ENCODE peak calls at places on chromosomes 16 and 17, in ten cellular contexts. J is endothelial cell of umbilical vein, A is heart left ventricle, S is IMR-90, M is Peyer's patch, Z is prostate gland, H is left lung, D is spleen, X is left ventricle myocardium inferior, B is body of pancreas. W is an unnamed sample. For H3K4me1, the result is how much of the 10 kb centered on the place peaks cover.

GRCh38 chr16:72221216-72221995 is 49.5 kb upstream of the PMFBP1 start:
- DNase-seq in M (no peak), J (no peak), D (no peak), A (no peak), S (no peak), H (no peak), X (no peak), B (no peak), Z (no peak), W (no peak)

GRCh38 chr16:54588026-54588425 is 301.4 kb upstream of the IRX3 start:
- DNase-seq in B (no peak), Z (no peak), X (no peak), A (no peak), D (no peak), M (no peak), S (no peak), J (no peak), H (no peak), W (no peak)

GRCh38 chr16:56343661-56344517 is 81.5 kb downstream of the AMFR start:
- DNase-seq in A (peak), X (no peak), J (no peak), Z (no peak), S (no peak), B (no peak), M (no peak), H (peak), D (no peak), W (no peak)

GRCh38 chr16:5022521-5022920 is 11.2 kb downstream of the NAGPA start:
- DNase-seq in Z (no peak), X (no peak), J (no peak), A (no peak), D (no peak), S (no peak), H (no peak), B (peak), M (no peak), W (no peak)

GRCh38 chr17:18910326-18910725 is 41.6 kb upstream of the SLC5A10 start:
- DNase-seq in D (no peak), M (no peak), J (no peak), X (no peak), H (no peak), A (no peak), S (no peak), Z (no peak), B (no peak), W (no peak)

GRCh38 chr17:77424585-77425344 is 284.0 kb downstream of the SEC14L1 start:
- DNase-seq in M (peak), S (peak), B (peak), H (peak), D (peak), A (peak), Z (no peak), J (peak), X (peak), W (peak)

GRCh38 chr16:57485091-57485915 is 990 bp downstream of the DOK4 start:
- DNase-seq in H (peak), D (peak), M (no peak), A (no peak), S (no peak), J (no peak), X (no peak), B (peak), Z (no peak), W (peak)

GRCh38 chr16:21989141-21989540 is 11.8 kb downstream of the PDZD9 start:
- DNase-seq in D (no peak), H (no peak), Z (no peak), M (no peak), J (no peak), A (no peak), X (no peak), S (peak), B (no peak), W (no peak)

GRCh38 chr16:87201052-87201451 is 116.1 kb downstream of the C16orf95 start:
- DNase-seq in J (peak), M (no peak), X (peak), B (peak), D (no peak), Z (no peak), S (peak), H (no peak), A (no peak), W (no peak)

GRCh38 chr16:26963109-26963508 is 103.6 kb upstream of the C16orf82 start:
- DNase-seq in A (no peak), D (no peak), M (no peak), H (no peak), X (no peak), B (no peak), Z (no peak), J (no peak), S (peak), W (no peak)

GRCh38 chr17:82926081-82926480 is 86.3 kb upstream of the ZNF750 start:
- DNase-seq in B (no peak), A (peak), J (no peak), X (no peak), Z (no peak), H (peak), D (peak), M (no peak), S (no peak), W (no peak)

GRCh38 chr16:6684076-6684673 is 648.5 kb upstream of the RBFOX1 start:
- DNase-seq in A (no peak), X (no peak), D (no peak), Z (peak), B (no peak), S (no peak), J (no peak), H (no peak), M (no peak), W (no peak)

GRCh38 chr16:2016407-2016922 is 3.1 kb upstream of the NPW start:
- DNase-seq in B (no peak), A (no peak), Z (no peak), H (peak), S (no peak), X (no peak), M (no peak), D (peak), J (no peak), W (no peak)

GRCh38 chr17:76735006-76735405 is 2.1 kb downstream of the SRSF2 start:
- DNase-seq in M (no peak), H (no peak), S (peak), B (no peak), A (no peak), D (no peak), X (no peak), Z (no peak), J (peak), W (no peak)

GRCh38 chr16:23060458-23061320 is 88.6 kb downstream of the USP31 start:
- DNase-seq in B (peak), H (no peak), J (peak), M (peak), Z (peak), A (no peak), S (peak), X (peak), D (no peak), W (peak)

GRCh38 chr17:62692721-62693431 is 65.4 kb downstream of the MRC2 start:
- DNase-seq in S (no peak), A (no peak), Z (no peak), H (peak), J (no peak), X (no peak), M (no peak), B (no peak), D (no peak), W (no peak)

DNA sequence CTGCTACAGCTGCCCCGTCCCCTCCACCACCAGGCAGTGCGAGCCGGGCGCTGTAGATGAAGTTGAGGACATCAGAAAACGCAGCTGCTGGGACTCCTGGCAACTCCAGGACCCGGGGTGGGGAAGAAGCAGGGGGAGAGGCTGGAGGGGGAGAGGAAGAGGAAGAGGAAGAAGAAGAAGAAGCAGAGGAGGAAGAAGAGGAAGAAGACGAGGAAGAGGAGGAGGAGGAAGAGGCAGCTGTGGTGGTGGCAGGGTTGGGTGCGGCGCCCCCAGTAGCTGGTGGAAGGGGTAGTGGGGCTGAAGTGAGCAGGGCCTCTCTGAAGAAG is 13.2 kb downstream of the ZBTB4 start:
- DNase-seq in H (no peak), D (no peak), Z (no peak), B (no peak), S (no peak), A (no peak), X (no peak), J (no peak), M (no peak), W (no peak)
- H3K4me1 ChIP-seq in H (under half), D (under half), Z (under half), B (half or more), S (under half), A (under half), X (half or more), J (under half), M (under half), W (half or more)

GRCh38 chr16:75064403-75065148 is 52.0 kb downstream of the LDHD start:
- DNase-seq in J (no peak), H (no peak), D (no peak), Z (peak), S (peak), A (no peak), M (no peak), B (no peak), X (no peak), W (peak)
- H3K4me1 ChIP-seq in J (under half), H (half or more), D (under half), Z (under half), S (under half), A (under half), M (under half), B (under half), X (half or more), W (half or more)

GRCh38 chr17:32504166-32504990 is 17.6 kb downstream of the CDK5R1 start:
- DNase-seq in B (no peak), H (no peak), A (no peak), Z (no peak), D (peak), S (no peak), J (no peak), X (no peak), M (no peak), W (no peak)

GRCh38 chr17:32503251-32504165 is 16.7 kb downstream of the CDK5R1 start:
- DNase-seq in A (no peak), X (no peak), M (peak), Z (no peak), D (peak), B (no peak), J (peak), S (no peak), H (no peak), W (no peak)

GRCh38 chr17:32513579-32513978 is 26.8 kb downstream of the CDK5R1 start:
- DNase-seq in Z (no peak), M (no peak), D (no peak), B (no peak), A (no peak), S (no peak), H (no peak), J (no peak), X (no peak), W (no peak)

GRCh38 chr17:32510466-32510865 is 23.7 kb downstream of the CDK5R1 start:
- DNase-seq in M (no peak), J (no peak), D (no peak), S (no peak), H (no peak), A (no peak), Z (no peak), B (no peak), X (no peak), W (no peak)

GRCh38 chr17:32508926-32509325 is 22.1 kb downstream of the CDK5R1 start:
- DNase-seq in J (no peak), B (no peak), M (no peak), Z (no peak), D (no peak), A (no peak), H (no peak), S (no peak), X (no peak), W (no peak)
- H3K4me1 ChIP-seq in J (under half), B (under half), M (under half), Z (under half), D (under half), A (under half), H (under half), S (under half), X (under half), W (under half)

GRCh38 chr17:65013613-65014391 is 42.7 kb downstream of the GNA13 start:
- DNase-seq in Z (no peak), X (no peak), M (no peak), D (no peak), S (peak), J (no peak), B (no peak), H (no peak), A (no peak), W (no peak)

GRCh38 chr17:65020284-65020683 is 36.3 kb downstream of the GNA13 start:
- DNase-seq in B (no peak), X (no peak), A (no peak), D (no peak), H (no peak), M (no peak), J (no peak), S (peak), Z (no peak), W (no peak)

GRCh38 chr17:65018612-65019290 is 37.8 kb downstream of the GNA13 start:
- DNase-seq in A (no peak), S (peak), Z (no peak), M (no peak), D (no peak), B (no peak), H (no peak), J (no peak), X (no peak), W (no peak)

GRCh38 chr17:65017375-65017774 is 39.2 kb downstream of the GNA13 start:
- DNase-seq in J (no peak), Z (no peak), D (no peak), A (no peak), M (no peak), X (no peak), B (no peak), H (no peak), S (no peak), W (no peak)

DNA sequence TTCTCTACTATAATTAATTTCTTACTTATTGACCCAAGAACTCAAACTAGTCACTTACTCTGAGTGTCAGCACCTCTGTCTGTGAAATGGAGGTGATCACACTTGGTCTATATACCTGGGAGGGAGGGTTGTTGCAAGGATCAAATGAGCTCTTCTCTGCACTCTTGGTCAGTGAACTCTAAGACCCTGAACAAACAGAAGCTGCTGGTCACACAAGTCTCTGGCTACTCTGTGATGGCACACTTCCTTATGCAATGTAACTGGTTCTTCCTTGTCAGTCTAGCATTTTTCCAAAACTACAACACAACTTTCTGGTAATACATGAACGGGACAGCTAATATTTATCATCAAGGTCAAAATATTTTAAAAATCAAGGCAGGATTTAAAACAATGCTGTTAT is 40.7 kb downstream of the GNA13 start:
- DNase-seq in J (no peak), A (no peak), X (no peak), S (no peak), B (no peak), D (no peak), Z (no peak), H (no peak), M (no peak), W (no peak)
- H3K4me1 ChIP-seq in J (under half), A (under half), X (half or more), S (under half), B (under half), D (under half), Z (under half), H (half or more), M (under half), W (under half)

DNA sequence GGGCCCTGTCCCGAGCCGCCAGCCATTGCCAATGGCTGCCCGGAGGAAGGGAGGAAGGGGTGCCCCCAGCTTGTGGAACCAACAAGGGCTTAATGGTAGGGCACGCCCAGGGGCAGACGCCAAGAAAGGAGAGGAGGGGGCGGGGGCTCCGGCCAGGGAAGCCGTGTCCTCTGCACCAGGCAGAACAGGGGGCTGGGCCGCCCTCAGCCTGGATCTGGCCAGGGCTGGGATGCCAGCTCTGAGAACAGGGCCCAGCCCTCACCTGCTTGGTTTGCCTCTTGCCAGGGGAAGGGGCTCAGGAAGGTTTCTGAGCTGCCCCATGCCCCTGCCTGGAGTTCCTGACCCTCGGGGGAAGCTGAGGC is 35.8 kb upstream of the SLC38A10 start:
- DNase-seq in J (no peak), X (no peak), Z (no peak), H (peak), A (no peak), D (no peak), B (no peak), S (no peak), M (no peak), W (no peak)
- H3K4me1 ChIP-seq in J (under half), X (under half), Z (under half), H (half or more), A (under half), D (under half), B (half or more), S (under half), M (under half), W (under half)